ENCODE peak calls at places on chromosomes 12 and 14, in ten cellular contexts. Q is astrocyte of the spinal cord; M is hepatocyte; K is lower leg skin; A is AG04449; C is BJ; G is psoas muscle; E is neural progenitor cell; F is CD8-positive, alpha-beta T cell; J is prostate gland. O is an unnamed sample.

GRCh38 chr14:21768116-21768874 is 94.7 kb upstream of the OR4E1 start:
- DNase-seq in Q (peak; percentile 8), M (peak; percentile 55), K (no peak), A (no peak), C (no peak), G (no peak), E (peak; percentile 80), F (no peak), J (no peak), O (peak; percentile 34)

GRCh38 chr14:93006484-93007128 is 83.7 kb downstream of the CHGA start:
- DNase-seq in Q (peak; percentile 57), M (no peak), K (no peak), A (no peak), C (no peak), G (no peak), E (no peak), F (no peak), J (peak; percentile 40), O (peak; percentile 65)

GRCh38 chr12:88144037-88144436 is 1.9 kb downstream of the TMTC3 start:
- DNase-seq in Q (no peak), M (no peak), K (no peak), A (no peak), C (no peak), G (no peak), E (no peak), F (no peak), J (no peak), O (no peak)

GRCh38 chr12:49019435-49020317 is 1.1 kb upstream of the PRKAG1 start:
- DNase-seq in Q (peak; percentile 20), M (peak; percentile 47), K (no peak), A (no peak), C (no peak), G (no peak), E (peak; percentile 38), F (no peak), J (no peak), O (peak; percentile 54)

GRCh38 chr14:20327005-20327869 is 5.8 kb downstream of the CCNB1IP1 start:
- DNase-seq in Q (peak; percentile 74), M (peak; percentile 74), K (no peak), A (no peak), C (no peak), G (no peak), E (peak; percentile 65), F (no peak), J (peak; percentile 32), O (peak; percentile 82)

GRCh38 chr12:59736359-59736758 is 140.5 kb downstream of the SLC16A7 start:
- DNase-seq in Q (no peak), M (no peak), K (no peak), A (no peak), C (no peak), G (no peak), E (no peak), F (no peak), J (no peak), O (no peak)

GRCh38 chr12:115736360-115736759 is 541.1 kb downstream of the MED13L start:
- DNase-seq in Q (no peak), M (no peak), K (no peak), A (no peak), C (no peak), G (no peak), E (no peak), F (no peak), J (no peak), O (no peak)

GRCh38 chr12:1855241-1855640 is 34.9 kb downstream of the LRTM2 start:
- DNase-seq in Q (no peak), M (no peak), K (no peak), A (no peak), C (no peak), G (no peak), E (no peak), F (no peak), J (no peak), O (peak; percentile 21)

GRCh38 chr14:77707724-77708408 is at the start of the genes ALKBH1 and SLIRP:
- DNase-seq in Q (peak; percentile 80), M (peak; percentile 90), K (peak; percentile 83), A (peak; percentile 2), C (peak; percentile 18), G (peak; percentile 86), E (peak; percentile 92), F (peak; percentile 84), J (peak; percentile 79), O (peak; percentile 80)

GRCh38 chr14:21300892-21301291 is 21.0 kb downstream of the RPGRIP1 start:
- DNase-seq in Q (no peak), M (peak; percentile 37), K (no peak), A (no peak), C (no peak), G (no peak), E (peak; percentile 77), F (no peak), J (no peak), O (peak; percentile 5)

GRCh38 chr12:19421503-19422282 is 17.6 kb upstream of the AEBP2 start:
- DNase-seq in Q (no peak), M (no peak), K (no peak), A (no peak), C (no peak), G (no peak), E (no peak), F (no peak), J (no peak), O (no peak)

GRCh38 chr14:71203306-71203705 is 296.0 kb downstream of the PCNX1 start:
- DNase-seq in Q (no peak), M (no peak), K (no peak), A (no peak), C (no peak), G (no peak), E (no peak), F (no peak), J (no peak), O (no peak)

GRCh38 chr12:115922952-115923564 is 354.4 kb downstream of the MED13L start:
- DNase-seq in Q (peak; percentile 7), M (no peak), K (no peak), A (no peak), C (no peak), G (no peak), E (no peak), F (no peak), J (no peak), O (peak; percentile 21)

GRCh38 chr14:34474187-34474679 is 12.2 kb upstream of the SPTSSA start:
- DNase-seq in Q (no peak), M (no peak), K (no peak), A (no peak), C (no peak), G (no peak), E (no peak), F (no peak), J (no peak), O (no peak)

GRCh38 chr14:87049886-87050820 is 942.8 kb downstream of the GALC start:
- DNase-seq in Q (peak; percentile 7), M (peak; percentile 46), K (no peak), A (peak; percentile 2), C (peak; percentile 4), G (no peak), E (peak; percentile 46), F (no peak), J (no peak), O (peak; percentile 26)

GRCh38 chr12:46109343-46110219 is 119.2 kb upstream of the SCAF11 start:
- DNase-seq in Q (no peak), M (no peak), K (no peak), A (no peak), C (no peak), G (no peak), E (no peak), F (no peak), J (no peak), O (no peak)

GRCh38 chr14:67461341-67461985 is 27.1 kb downstream of the TMEM229B start:
- DNase-seq in Q (no peak), M (no peak), K (no peak), A (no peak), C (no peak), G (no peak), E (no peak), F (no peak), J (no peak), O (peak; percentile 74)

GRCh38 chr12:71430756-71431155 is 8.8 kb upstream of the LGR5 start:
- DNase-seq in Q (no peak), M (no peak), K (no peak), A (no peak), C (no peak), G (no peak), E (no peak), F (no peak), J (no peak), O (no peak)
- TF ChIP-seq CTCF in Q (no peak), M (no peak), K (no peak), A (no peak), C (no peak), G (no peak), E (no peak), F (no peak), J (no peak), O (no peak)

GRCh38 chr12:113359939-113360748 is 1.8 kb downstream of the PLBD2 start:
- DNase-seq in Q (no peak), M (no peak), K (peak; percentile 22), A (no peak), C (no peak), G (peak; percentile 42), E (no peak), F (no peak), J (no peak), O (no peak)
- H3K4me3 ChIP-seq in Q (no peak overlapping the region), M (no peak overlapping the region), K (no peak overlapping the region), A (peak overlapping the region; percentile 0), C (peak overlapping the region; percentile 93), G (peak overlapping the region; percentile 94), E (no peak overlapping the region), F (no peak overlapping the region), J (no peak overlapping the region), O (peak overlapping the region; percentile 91)

GRCh38 chr12:62933871-62934798 is 815 bp downstream of the PPM1H start:
- DNase-seq in Q (peak; percentile 25), M (peak; percentile 54), K (no peak), A (no peak), C (no peak), G (peak; percentile 39), E (peak; percentile 65), F (no peak), J (peak; percentile 19), O (no peak)
- TF ChIP-seq CTCF in Q (no peak), M (no peak), K (no peak), A (no peak), C (no peak), G (no peak), E (peak; percentile 8), F (no peak), J (no peak), O (peak; percentile 15)

GRCh38 chr12:6831021-6831420 is 2.8 kb downstream of the P3H3 start:
- DNase-seq in Q (no peak), M (no peak), K (no peak), A (no peak), C (no peak), G (no peak), E (no peak), F (no peak), J (no peak), O (no peak)

GRCh38 chr12:6829532-6830220 is 1.5 kb downstream of the P3H3 start:
- DNase-seq in Q (no peak), M (no peak), K (no peak), A (no peak), C (no peak), G (no peak), E (peak; percentile 65), F (no peak), J (no peak), O (no peak)

GRCh38 chr12:6831450-6831995 is 3.3 kb downstream of the P3H3 start:
- DNase-seq in Q (no peak), M (no peak), K (no peak), A (no peak), C (no peak), G (no peak), E (no peak), F (no peak), J (no peak), O (no peak)

GRCh38 chr12:6828671-6829531 is 694 bp downstream of the P3H3 start:
- DNase-seq in Q (peak; percentile 61), M (peak; percentile 80), K (no peak), A (no peak), C (no peak), G (peak; percentile 45), E (peak; percentile 72), F (peak; percentile 19), J (peak; percentile 46), O (peak; percentile 71)

GRCh38 chr12:6830286-6830892 is 2.2 kb downstream of the P3H3 start:
- DNase-seq in Q (no peak), M (no peak), K (no peak), A (no peak), C (no peak), G (no peak), E (no peak), F (no peak), J (no peak), O (no peak)
- H3K4me3 ChIP-seq in Q (no peak overlapping the region), M (no peak overlapping the region), K (no peak overlapping the region), A (peak overlapping the region; percentile 91), C (no peak overlapping the region), G (no peak overlapping the region), E (no peak overlapping the region), F (no peak overlapping the region), J (no peak overlapping the region), O (peak overlapping the region; percentile 8)